ENCODE peak calls at places on chromosome 7, in nine cellular contexts. N is transverse colon; C is AG08396; E is AG08395; S is body of pancreas; H is NCI-H510A; P is NCI-H1105 treated with DMSO at 0.1 percent for 48 hours; Q is A549; A is activated naive CD4-positive, alpha-beta T cell. B is an unnamed sample.

GRCh38 chr7:24821045-24821853 is 64.0 kb upstream of the GSDME start:
- DNase-seq in C (peak), P (no peak), Q (peak), H (peak), N (peak), E (peak), S (peak), A (peak), B (peak)

GRCh38 chr7:92720604-92721350 is 115.6 kb downstream of the CDK6 start:
- DNase-seq in S (no peak), Q (no peak), N (no peak), H (no peak), P (no peak), C (no peak), A (no peak), E (no peak), B (no peak)

GRCh38 chr7:16753932-16754571 is 497 bp downstream of the TSPAN13 start:
- DNase-seq in H (peak), A (no peak), N (peak), S (peak), Q (no peak), C (peak), P (peak), E (peak), B (no peak)

GRCh38 chr7:142909921-142910521 is 23.5 kb downstream of the TRPV5 start:
- DNase-seq in H (no peak), S (peak), E (no peak), A (no peak), N (no peak), P (no peak), C (no peak), Q (no peak), B (no peak)

GRCh38 chr7:151687523-151688235 is 168.0 kb upstream of the RHEB start:
- DNase-seq in H (no peak), P (no peak), Q (peak), A (no peak), E (peak), C (peak), N (peak), S (peak), B (no peak)

GRCh38 chr7:142461437-142461836 is 203.6 kb upstream of the PRSS58 start:
- DNase-seq in N (no peak), P (no peak), S (no peak), C (no peak), Q (no peak), H (no peak), A (no peak), E (peak), B (no peak)

GRCh38 chr7:129263168-129263567 is 38.3 kb downstream of the AHCYL2 start:
- DNase-seq in A (no peak), H (no peak), P (no peak), E (no peak), S (no peak), Q (no peak), N (no peak), C (no peak), B (no peak)

GRCh38 chr7:42227523-42227922 is 9.5 kb downstream of the GLI3 start:
- DNase-seq in N (no peak), E (no peak), Q (no peak), A (no peak), C (no peak), P (no peak), H (no peak), S (no peak), B (no peak)

GRCh38 chr7:114930829-114931655 is 9.1 kb downstream of the MDFIC start:
- DNase-seq in C (no peak), Q (no peak), N (no peak), A (no peak), E (no peak), P (no peak), S (no peak), H (no peak), B (no peak)

GRCh38 chr7:82481499-82482097 is 38.0 kb upstream of the CACNA2D1 start:
- DNase-seq in C (peak), N (no peak), S (no peak), A (no peak), H (no peak), E (peak), Q (peak), P (peak), B (no peak)

GRCh38 chr7:6576024-6576866 is 1.0 kb upstream of the ZDHHC4 start:
- DNase-seq in N (no peak), A (no peak), H (no peak), P (no peak), Q (no peak), S (no peak), E (no peak), C (no peak), B (no peak)